ENCODE peak calls at places on chromosomes 1 and 21, in nine cellular contexts. W is AG09309, H is fibroblast of mammary gland, C is osteocyte, Y is nephron progenitor cell, D is sigmoid colon, P is A549, T is glutamatergic neuron, X is pancreas. M is an unnamed sample.

GRCh38 chr1:70048336-70048735 is 157.0 kb downstream of the LRRC40 start:
- DNase-seq in W (no peak), H (peak; percentile 24), C (no peak), Y (no peak), D (no peak), P (no peak), T (no peak), X (no peak), M (no peak)

GRCh38 chr1:226549094-226549936 is 751 bp downstream of the STUM start:
- DNase-seq in W (no peak), H (no peak), C (no peak), Y (no peak), D (no peak), P (no peak), T (peak; percentile 23), X (no peak), M (no peak)

GRCh38 chr21:14862794-14863720 is 201.7 kb downstream of the NRIP1 start:
- DNase-seq in W (no peak), H (peak; percentile 26), C (no peak), Y (peak; percentile 26), D (no peak), P (no peak), T (no peak), X (no peak), M (no peak)

GRCh38 chr1:68384872-68385390 is 64.8 kb downstream of the RPE65 start:
- DNase-seq in W (peak; percentile 58), H (peak; percentile 92), C (no peak), Y (no peak), D (no peak), P (no peak), T (no peak), X (peak; percentile 18), M (peak; percentile 43)

GRCh38 chr1:41122851-41123518 is 101.5 kb upstream of the SLFNL1 start:
- DNase-seq in W (peak; percentile 71), H (peak; percentile 93), C (no peak), Y (peak; percentile 7), D (no peak), P (peak; percentile 36), T (peak; percentile 22), X (peak; percentile 11), M (no peak)

GRCh38 chr1:79781261-79781660 is 774.7 kb upstream of the ADGRL4 start:
- DNase-seq in W (no peak), H (peak; percentile 49), C (no peak), Y (no peak), D (no peak), P (no peak), T (no peak), X (no peak), M (no peak)

GRCh38 chr1:20733361-20733975 is 965 bp upstream of the SH2D5 start:
- DNase-seq in W (no peak), H (no peak), C (no peak), Y (no peak), D (no peak), P (no peak), T (no peak), X (no peak), M (no peak)

GRCh38 chr1:207789386-207789785 is 37.5 kb downstream of the CD46 start:
- DNase-seq in W (no peak), H (no peak), C (no peak), Y (no peak), D (no peak), P (no peak), T (no peak), X (no peak), M (no peak)

GRCh38 chr1:186715887-186716809 is 35.9 kb upstream of the PTGS2 start:
- DNase-seq in W (peak; percentile 3), H (peak; percentile 30), C (no peak), Y (no peak), D (no peak), P (peak; percentile 94), T (no peak), X (no peak), M (peak; percentile 20)

GRCh38 chr1:44723496-44724407 is 7.2 kb downstream of the RNU5D-1 start:
- DNase-seq in W (no peak), H (no peak), C (no peak), Y (no peak), D (no peak), P (no peak), T (no peak), X (no peak), M (no peak)

GRCh38 chr1:219066631-219067349 is 106.9 kb upstream of the LYPLAL1 start:
- DNase-seq in W (peak; percentile 46), H (peak; percentile 72), C (no peak), Y (no peak), D (no peak), P (peak; percentile 77), T (no peak), X (no peak), M (peak; percentile 43)

GRCh38 chr1:112704908-112705627 is 1.9 kb downstream of the RHOC start:
- DNase-seq in W (peak; percentile 82), H (peak; percentile 99), C (peak; percentile 93), Y (peak; percentile 87), D (peak; percentile 97), P (peak; percentile 88), T (peak; percentile 69), X (peak; percentile 93), M (peak; percentile 90)

GRCh38 chr1:216740334-216740733 is 17.1 kb upstream of the ESRRG start:
- DNase-seq in W (no peak), H (no peak), C (no peak), Y (no peak), D (no peak), P (no peak), T (no peak), X (no peak), M (no peak)

GRCh38 chr1:8217011-8217711 is 100.8 kb upstream of the SLC45A1 start:
- DNase-seq in W (no peak), H (peak; percentile 27), C (no peak), Y (peak; percentile 67), D (peak; percentile 75), P (no peak), T (peak; percentile 41), X (peak; percentile 20), M (no peak)

GRCh38 chr1:206002833-206003532 is at the start of gene RAB7B:
- DNase-seq in W (no peak), H (peak; percentile 79), C (peak; percentile 83), Y (no peak), D (peak; percentile 85), P (no peak), T (no peak), X (no peak), M (peak; percentile 45)

GRCh38 chr1:161206411-161207140 is 4.4 kb downstream of the NDUFS2 start:
- DNase-seq in W (no peak), H (peak; percentile 83), C (no peak), Y (no peak), D (no peak), P (no peak), T (no peak), X (no peak), M (no peak)

GRCh38 chr1:161207173-161207572 is 5.0 kb downstream of the NDUFS2 start:
- DNase-seq in W (no peak), H (peak; percentile 89), C (no peak), Y (no peak), D (peak; percentile 92), P (no peak), T (no peak), X (no peak), M (no peak)

GRCh38 chr1:161215079-161215478 is at the start of gene FCER1G:
- DNase-seq in W (no peak), H (no peak), C (no peak), Y (no peak), D (no peak), P (no peak), T (no peak), X (no peak), M (no peak)

GRCh38 chr1:161214374-161214773 is 721 bp upstream of the FCER1G start:
- DNase-seq in W (no peak), H (no peak), C (no peak), Y (no peak), D (no peak), P (no peak), T (no peak), X (no peak), M (no peak)

DNA sequence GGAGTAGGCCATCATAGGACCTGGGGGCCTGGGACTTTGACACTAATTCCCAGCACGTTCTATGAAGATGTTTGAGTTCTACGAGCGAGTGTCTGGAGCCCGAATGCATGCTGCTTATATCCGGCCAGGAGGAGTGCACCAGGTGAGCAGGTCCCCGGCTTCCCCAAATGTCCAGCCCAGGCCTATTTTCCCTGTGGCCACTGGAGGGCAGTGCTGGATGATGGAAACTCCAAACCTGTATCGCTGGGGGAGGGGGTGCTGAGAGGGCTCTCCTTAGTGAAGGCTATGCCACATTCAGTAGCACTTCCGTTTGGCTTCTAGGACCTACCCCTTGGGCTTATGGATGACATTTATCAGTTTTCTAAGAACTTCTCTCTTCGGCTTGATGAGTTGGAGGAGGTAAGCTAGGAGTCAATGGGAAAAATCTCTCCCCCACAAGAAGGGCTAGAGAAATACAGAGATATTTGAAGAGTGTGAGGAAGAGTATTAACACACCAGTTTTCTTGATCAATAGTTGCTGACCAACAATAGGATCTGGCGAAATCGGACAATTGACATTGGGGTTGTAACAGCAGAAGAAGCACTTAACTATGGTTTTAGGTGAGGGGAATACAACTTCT is 5.2 kb upstream of the FCER1G start:
- DNase-seq in W (no peak), H (peak; percentile 75), C (no peak), Y (peak; percentile 83), D (peak; percentile 89), P (peak; percentile 77), T (peak; percentile 82), X (peak; percentile 69), M (no peak)
- TF ChIP-seq CTCF in W (peak; percentile 93), H (peak; percentile 92), C (peak; percentile 83), Y (peak; percentile 87), D (peak; percentile 87), P (peak; percentile 83), T (peak; percentile 79), X (peak; percentile 80), M (peak; percentile 93)

GRCh38 chr21:35441868-35442582 is 392.9 kb upstream of the RUNX1 start:
- DNase-seq in W (no peak), H (no peak), C (no peak), Y (no peak), D (no peak), P (no peak), T (no peak), X (no peak), M (no peak)
- TF ChIP-seq CTCF in W (no peak), H (peak; percentile 22), C (no peak), Y (no peak), D (no peak), P (no peak), T (no peak), X (no peak), M (no peak)

DNA sequence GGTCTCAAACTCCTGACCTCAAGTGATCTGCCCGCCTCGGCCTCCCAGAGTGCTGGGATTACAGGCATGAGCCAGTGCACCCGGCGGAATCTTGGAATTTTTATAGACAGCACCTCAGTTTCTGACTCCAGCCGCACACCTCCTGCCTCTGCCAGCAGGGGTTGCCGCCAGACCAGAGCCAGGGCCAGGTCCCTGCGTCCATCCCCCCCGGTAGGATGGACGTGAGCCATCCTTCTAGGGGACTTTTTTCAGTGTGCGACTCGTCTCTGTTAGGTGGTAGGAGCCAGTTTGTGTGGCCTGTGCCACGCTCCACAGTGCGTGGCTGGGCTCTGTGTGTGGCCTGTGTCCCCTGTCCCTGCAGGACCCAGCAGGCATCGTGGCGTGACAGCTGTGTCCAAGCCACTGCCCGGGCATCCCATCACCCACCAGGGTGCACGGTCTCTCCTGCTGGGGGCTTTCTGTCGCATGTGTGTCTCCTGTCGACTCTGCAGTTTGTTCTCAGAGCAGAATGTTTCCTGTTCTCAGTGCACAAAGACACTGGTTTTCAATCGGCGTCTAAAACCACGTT is 15.6 kb downstream of the CSTB start:
- DNase-seq in W (no peak), H (no peak), C (no peak), Y (no peak), D (no peak), P (no peak), T (no peak), X (no peak), M (no peak)
- TF ChIP-seq CTCF in W (no peak), H (no peak), C (no peak), Y (no peak), D (no peak), P (no peak), T (no peak), X (no peak), M (no peak)

GRCh38 chr1:64163972-64164371 is 39.5 kb upstream of the UBE2U start:
- DNase-seq in W (peak; percentile 18), H (peak; percentile 68), C (no peak), Y (no peak), D (no peak), P (peak; percentile 14), T (no peak), X (no peak), M (no peak)
- TF ChIP-seq CTCF in W (peak; percentile 74), H (peak; percentile 68), C (peak; percentile 66), Y (peak; percentile 35), D (no peak), P (peak; percentile 40), T (no peak), X (no peak), M (peak; percentile 63)